ENCODE peak calls at places on chromosomes 5 and 9, in nine cellular contexts. Y, G, V, P, L, E, U, A and K are unnamed samples.

GRCh38 chr5:115033861-115034260 is 135.8 kb downstream of the TRIM36 start:
- DNase-seq in L (no peak), Y (no peak), E (no peak), G (no peak), U (peak), P (peak), A (no peak), V (no peak), K (peak)

GRCh38 chr5:81924467-81924866 is 47.4 kb upstream of the ATG10 start:
- DNase-seq in Y (no peak), V (no peak), E (peak), A (no peak), L (no peak), P (no peak), G (no peak), U (no peak), K (no peak)

GRCh38 chr5:109413463-109413862 is 3.7 kb upstream of the PJA2 start:
- DNase-seq in P (peak), A (no peak), V (no peak), G (no peak), U (no peak), L (no peak), Y (no peak), E (no peak), K (no peak)

GRCh38 chr5:138305797-138306196 is 25.8 kb downstream of the CDC25C start:
- DNase-seq in P (no peak), G (no peak), E (no peak), L (no peak), V (no peak), A (no peak), U (peak), Y (peak), K (no peak)

GRCh38 chr5:16160706-16161105 is 18.9 kb downstream of the MARCHF11 start:
- DNase-seq in P (peak), G (no peak), E (no peak), U (peak), L (peak), V (no peak), Y (peak), A (no peak), K (peak)

GRCh38 chr5:129905467-129906176 is 1.4 kb downstream of the CHSY3 start:
- DNase-seq in G (no peak), L (peak), P (peak), U (no peak), Y (peak), E (no peak), V (peak), A (no peak), K (no peak)

GRCh38 chr5:42949348-42950090 is 90.6 kb downstream of the ANXA2R start:
- DNase-seq in A (no peak), P (no peak), E (no peak), U (peak), G (peak), L (peak), V (peak), Y (no peak), K (no peak)

GRCh38 chr5:174589011-174589410 is 135.4 kb upstream of the MSX2 start:
- DNase-seq in U (no peak), G (no peak), V (no peak), E (no peak), L (no peak), A (no peak), P (no peak), Y (no peak), K (no peak)

GRCh38 chr9:120792898-120793765 is at the start of gene FBXW2:
- DNase-seq in L (peak), P (peak), G (peak), V (peak), E (peak), A (peak), U (peak), Y (peak), K (peak)

GRCh38 chr5:163407034-163407652 is 30.3 kb upstream of the CCNG1 start:
- DNase-seq in U (no peak), Y (no peak), P (peak), G (no peak), E (no peak), L (peak), A (no peak), V (no peak), K (no peak)

GRCh38 chr5:178232124-178232919 is at the start of gene PHYKPL:
- DNase-seq in E (no peak), A (no peak), G (peak), P (peak), Y (peak), L (peak), U (peak), V (peak), K (peak)

GRCh38 chr9:75889977-75890540 is 414 bp upstream of the PCSK5 start:
- DNase-seq in L (peak), A (no peak), G (no peak), Y (no peak), E (no peak), V (no peak), P (peak), U (peak), K (peak)

GRCh38 chr9:108832179-108832500 is 23.6 kb downstream of the ACTL7B start:
- DNase-seq in Y (no peak), V (no peak), E (no peak), L (no peak), P (no peak), U (no peak), G (no peak), A (no peak), K (no peak)